ENCODE peak calls at places on chromosome 22, in four cellular contexts. M is suprapubic skin, G is GM12878, L is transverse colon. N is an unnamed sample.

GRCh38 chr22:48947636-48948035 is 880.0 kb downstream of the BRD1 start:
- DNase-seq in M (no peak), G (no peak), L (no peak), N (no peak)

GRCh38 chr22:39142088-39142667 is 10.3 kb downstream of the CBX7 start:
- DNase-seq in M (no peak), G (no peak), L (no peak), N (peak; percentile 18)

GRCh38 chr22:25169278-25170031 is 30.2 kb upstream of the CRYBB3 start:
- DNase-seq in M (no peak), G (no peak), L (no peak), N (no peak)

GRCh38 chr22:28148816-28149465 is 229.9 kb upstream of the PITPNB start:
- DNase-seq in M (no peak), G (no peak), L (no peak), N (no peak)

GRCh38 chr22:25853078-25853477 is 111.1 kb downstream of the MYO18B start:
- DNase-seq in M (no peak), G (no peak), L (no peak), N (no peak)

GRCh38 chr22:32024791-32025190 is 18.3 kb upstream of the SLC5A1 start:
- DNase-seq in M (no peak), G (no peak), L (no peak), N (no peak)

GRCh38 chr22:24989541-24989951 is 37.0 kb downstream of the KIAA1671 start:
- DNase-seq in M (no peak), G (no peak), L (no peak), N (peak; percentile 60)

GRCh38 chr22:32723632-32724031 is 77.9 kb upstream of the TIMP3 start:
- DNase-seq in M (no peak), G (peak; percentile 25), L (peak; percentile 59), N (no peak)

GRCh38 chr22:25364736-25365241 is 145.3 kb downstream of the CRYBB2 start:
- DNase-seq in M (peak; percentile 66), G (no peak), L (peak; percentile 70), N (no peak)

GRCh38 chr22:23675502-23676415 is 15.1 kb upstream of the RGL4 start:
- DNase-seq in M (peak; percentile 45), G (no peak), L (peak; percentile 60), N (peak; percentile 41)

GRCh38 chr22:39206491-39206890 is 38.3 kb downstream of the PDGFB start:
- DNase-seq in M (peak; percentile 69), G (no peak), L (no peak), N (no peak)

GRCh38 chr22:26718905-26719304 is 61.5 kb downstream of the MIAT start:
- DNase-seq in M (no peak), G (no peak), L (no peak), N (no peak)

GRCh38 chr22:42754658-42755057 is 34.0 kb upstream of the A4GALT start:
- DNase-seq in M (no peak), G (no peak), L (no peak), N (no peak)

GRCh38 chr22:27800250-27801131 is 1.1 kb downstream of the MN1 start:
- DNase-seq in M (no peak), G (no peak), L (no peak), N (peak; percentile 68)

GRCh38 chr22:22137891-22138290 is 106.7 kb upstream of the VPREB1 start:
- DNase-seq in M (no peak), G (no peak), L (no peak), N (no peak)

GRCh38 chr22:35305525-35306070 is 5.9 kb downstream of the TOM1 start:
- DNase-seq in M (no peak), G (no peak), L (no peak), N (no peak)

GRCh38 chr22:17874231-17874630 is 100.0 kb upstream of the BID start:
- DNase-seq in M (no peak), G (no peak), L (no peak), N (no peak)

GRCh38 chr22:44729391-44730012 is 22.9 kb upstream of the ARHGAP8 start:
- DNase-seq in M (no peak), G (no peak), L (no peak), N (peak; percentile 76)

GRCh38 chr22:44727709-44728108 is 24.7 kb upstream of the ARHGAP8 start:
- DNase-seq in M (no peak), G (no peak), L (no peak), N (no peak)

GRCh38 chr22:44730034-44730433 is 22.3 kb upstream of the ARHGAP8 start:
- DNase-seq in M (no peak), G (no peak), L (no peak), N (no peak)

GRCh38 chr22:44727148-44727547 is 25.1 kb downstream of the PRR5 start:
- DNase-seq in M (no peak), G (no peak), L (no peak), N (peak; percentile 17)

DNA sequence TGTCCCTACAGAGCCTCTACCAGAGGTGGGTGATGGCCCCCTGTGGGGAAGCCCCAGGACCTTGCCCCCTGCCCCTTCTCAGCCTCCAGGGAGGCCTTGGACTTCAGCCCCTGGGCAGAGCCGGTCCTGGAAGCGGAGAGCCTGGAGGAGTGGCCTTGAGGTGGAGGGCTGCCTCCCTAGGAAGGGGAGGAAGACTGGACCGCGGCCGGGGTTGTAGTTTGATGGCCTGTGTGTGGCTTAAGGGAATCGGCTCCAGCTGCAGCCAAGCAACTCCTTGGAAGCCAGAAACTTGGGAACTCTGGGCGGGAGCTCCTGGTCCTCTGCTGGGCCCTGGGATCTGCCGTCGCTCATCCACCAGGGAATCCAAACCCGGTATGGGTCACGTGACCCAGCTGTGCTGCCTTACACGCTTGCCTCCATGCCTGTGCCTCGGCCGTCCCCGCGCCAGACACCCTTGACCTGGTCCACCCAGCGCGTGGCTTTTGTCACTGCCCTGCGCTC is 23.6 kb upstream of the ARHGAP8 start:
- DNase-seq in M (no peak), G (no peak), L (no peak), N (peak; percentile 57)
- H3K4me3 ChIP-seq in M (no peak overlapping the region), G (no peak overlapping the region), L (no peak overlapping the region), N (no peak overlapping the region)

DNA sequence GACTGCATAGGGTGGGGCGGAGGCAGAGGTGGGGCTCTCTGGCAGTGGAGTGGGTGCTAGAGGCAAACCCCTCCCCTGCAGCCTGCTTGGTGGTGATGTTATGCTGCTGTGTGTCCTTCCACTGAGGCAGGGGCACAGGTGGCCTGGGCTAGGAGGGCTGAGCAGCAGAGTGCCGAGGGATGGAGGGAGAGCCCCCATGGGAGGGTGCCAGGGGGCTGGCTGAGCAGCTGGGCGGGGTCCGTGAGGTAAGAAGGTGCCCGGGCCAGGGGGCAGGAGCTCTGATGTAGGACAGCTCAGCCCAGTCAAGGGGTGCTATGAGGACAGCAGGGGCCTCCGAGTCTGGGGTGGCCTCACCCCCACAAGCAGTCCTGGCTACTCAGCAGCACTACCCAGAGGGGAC is 4.2 kb downstream of the CLDN5 start:
- DNase-seq in M (peak; percentile 65), G (no peak), L (no peak), N (no peak)
- TF ChIP-seq EP300 in M (no peak), G (no peak), L (no peak), N (no peak)

DNA sequence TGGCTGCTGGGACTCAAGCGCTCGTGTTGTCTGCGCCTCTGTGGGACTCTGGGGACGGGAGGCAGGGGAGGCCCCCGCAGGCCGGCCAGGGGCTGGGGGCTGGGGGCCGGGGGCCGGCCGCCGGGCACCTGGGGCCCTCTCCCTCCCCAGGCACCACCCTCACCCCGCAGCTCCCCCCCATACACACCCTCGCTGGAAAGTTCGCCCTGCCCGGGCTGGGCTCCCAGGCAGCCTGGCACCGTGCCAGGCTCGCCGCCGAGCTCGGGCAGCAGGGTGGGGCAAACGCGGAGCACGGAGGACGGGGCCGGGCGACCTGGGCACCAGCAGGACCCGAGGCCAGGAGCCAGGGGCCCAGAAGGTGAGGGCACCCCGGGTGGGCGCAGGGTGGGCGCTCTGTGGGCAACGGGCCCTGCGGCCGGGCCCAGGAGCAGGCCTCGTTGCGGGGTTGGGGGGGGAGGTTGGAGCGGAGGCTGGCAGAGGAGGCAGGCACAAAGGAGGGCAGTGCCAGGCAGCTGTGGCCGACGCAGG is 76.7 kb upstream of the WNT7B start:
- DNase-seq in M (peak; percentile 86), G (no peak), L (peak; percentile 84), N (peak; percentile 79)
- H3K4me3 ChIP-seq in M (peak overlapping the region; percentile 83), G (peak overlapping the region; percentile 80), L (peak overlapping the region; percentile 88), N (peak overlapping the region; percentile 87)

DNA sequence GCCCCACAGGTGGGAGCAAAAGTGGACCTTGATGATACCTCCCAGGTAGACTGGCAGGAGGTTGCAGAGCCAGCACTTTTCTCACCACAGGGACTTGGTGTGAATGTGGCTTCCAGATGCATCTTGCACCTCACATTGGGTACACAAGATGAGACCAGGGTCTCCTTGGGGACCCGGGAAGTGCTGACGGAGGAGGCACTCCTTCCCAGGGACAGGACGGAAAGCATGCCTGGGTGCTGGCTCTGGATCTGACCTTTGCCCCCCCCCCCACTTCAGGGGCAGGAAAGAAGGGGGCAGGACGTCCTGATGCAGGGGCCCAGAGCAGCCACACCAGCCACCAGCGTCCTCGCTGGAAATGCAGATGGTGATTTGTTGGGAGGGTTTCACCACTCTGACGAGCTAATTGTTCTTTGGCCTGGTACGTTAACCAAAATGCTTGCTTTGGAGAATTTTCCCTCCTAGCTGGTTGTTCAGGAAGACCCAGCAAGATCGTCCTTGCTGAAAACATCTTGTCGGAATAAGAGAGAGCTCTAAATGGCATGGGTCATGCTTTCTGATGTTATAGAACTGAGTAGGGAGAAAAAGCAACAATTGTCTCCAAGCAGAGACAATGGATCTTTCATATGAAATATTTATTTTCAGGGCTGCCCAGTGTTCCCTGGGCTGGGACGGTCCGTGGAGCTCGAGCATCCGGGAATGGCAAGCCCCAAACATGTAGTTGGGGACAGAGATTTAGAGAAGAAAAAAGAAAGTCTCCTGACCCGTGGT is 74.4 kb upstream of the PPARA start:
- DNase-seq in M (peak; percentile 74), G (no peak), L (peak; percentile 8), N (no peak)
- TF ChIP-seq EP300 in M (no peak), G (no peak), L (no peak), N (no peak)

GRCh38 chr22:19625331-19626041 is 88.8 kb upstream of the SEPTIN5 start:
- DNase-seq in M (no peak), G (no peak), L (no peak), N (no peak)
- H3K4me3 ChIP-seq in M (no peak overlapping the region), G (no peak overlapping the region), L (no peak overlapping the region), N (no peak overlapping the region)

GRCh38 chr22:47123006-47123826 is 360.8 kb downstream of the TBC1D22A start:
- DNase-seq in M (no peak), G (no peak), L (no peak), N (no peak)
- TF ChIP-seq EP300 in M (no peak), G (no peak), L (no peak), N (no peak)

GRCh38 chr22:40606306-40606705 is 30.2 kb downstream of the MRTFA start:
- DNase-seq in M (no peak), G (no peak), L (no peak), N (no peak)
- H3K4me3 ChIP-seq in M (no peak overlapping the region), G (no peak overlapping the region), L (no peak overlapping the region), N (no peak overlapping the region)

GRCh38 chr22:30279389-30279788 is 9.9 kb downstream of the CASTOR1 start:
- DNase-seq in M (no peak), G (no peak), L (no peak), N (no peak)
- TF ChIP-seq EP300 in M (no peak), G (no peak), L (no peak), N (no peak)

GRCh38 chr22:46290121-46290842 is 6.4 kb upstream of the GTSE1 start:
- DNase-seq in M (no peak), G (no peak), L (no peak), N (no peak)

GRCh38 chr22:46289244-46289891 is 7.3 kb upstream of the GTSE1 start:
- DNase-seq in M (no peak), G (no peak), L (no peak), N (no peak)

GRCh38 chr22:46287873-46288751 is 8.6 kb upstream of the GTSE1 start:
- DNase-seq in M (no peak), G (peak; percentile 38), L (peak; percentile 66), N (no peak)

GRCh38 chr22:46286941-46287872 is 9.5 kb upstream of the GTSE1 start:
- DNase-seq in M (no peak), G (no peak), L (no peak), N (no peak)

GRCh38 chr22:46288846-46289243 is 7.8 kb upstream of the GTSE1 start:
- DNase-seq in M (no peak), G (no peak), L (no peak), N (no peak)
- H3K4me3 ChIP-seq in M (no peak overlapping the region), G (peak overlapping the region; percentile 85), L (no peak overlapping the region), N (no peak overlapping the region)

N was measured in ovary.